ENCODE peak calls at places on chromosomes 16 and 17, in four cellular contexts. D is foreskin keratinocyte; J is mucosa of gallbladder; H is stimulated activated CD8-positive, alpha-beta memory T cell treated with anti-CD3 and anti-CD28 coated beads, Interleukin-4, amount 100 ng/mL, for 24 hours. R is an unnamed sample.

GRCh38 chr16:64408699-64409098 is 713.2 kb downstream of the CDH11 start:
- DNase-seq in D (no peak), J (no peak), H (no peak), R (no peak)

GRCh38 chr17:58402047-58402446 is 15.3 kb downstream of the RNF43 start:
- DNase-seq in D (no peak), J (no peak), H (no peak), R (no peak)

GRCh38 chr17:46870116-46870803 is 18.9 kb downstream of the WNT9B start:
- DNase-seq in D (no peak), J (peak), H (no peak), R (no peak)

GRCh38 chr17:29585080-29585751 is 4.2 kb downstream of the GIT1 start:
- DNase-seq in D (no peak), J (no peak), H (no peak), R (no peak)

GRCh38 chr16:15404792-15405191 is 9.2 kb downstream of the MPV17L start:
- DNase-seq in D (no peak), J (no peak), H (no peak), R (no peak)

GRCh38 chr16:54193656-54194007 is 93.0 kb downstream of the IRX3 start:
- DNase-seq in D (peak), J (peak), H (no peak), R (peak)

GRCh38 chr17:19631905-19632304 is 16.6 kb upstream of the ALDH3A2 start:
- DNase-seq in D (no peak), J (no peak), H (no peak), R (no peak)

GRCh38 chr16:75921281-75921680 is 195.0 kb upstream of the CPHXL start:
- DNase-seq in D (no peak), J (no peak), H (no peak), R (no peak)

GRCh38 chr17:21033350-21033749 is 9.5 kb downstream of the USP22 start:
- DNase-seq in D (no peak), J (no peak), H (no peak), R (no peak)

GRCh38 chr17:61002316-61002736 is 324.7 kb downstream of the BCAS3 start:
- DNase-seq in D (no peak), J (no peak), H (no peak), R (no peak)